ENCODE peak calls at places on chromosomes 11 and 22, in eight cellular contexts. J, T, G, Q, X, S, W and D are unnamed samples. For H3K36me3, the result is how much of the 10 kb centered on the place peaks cover.

GRCh38 chr11:102026975-102027374 is 20.3 kb upstream of the CFAP300 start:
- DNase-seq in J (no peak), T (no peak), G (no peak), Q (no peak), X (no peak), S (no peak), W (no peak), D (no peak)

GRCh38 chr22:21615731-21616130 is 14.1 kb downstream of the YDJC start:
- DNase-seq in J (no peak), T (no peak), G (no peak), Q (no peak), X (no peak), S (no peak), W (no peak), D (no peak)

GRCh38 chr22:20238567-20239062 is 29.5 kb downstream of the RTN4R start:
- DNase-seq in J (peak), T (peak), G (peak), Q (no peak), X (no peak), S (peak), W (peak), D (no peak)

GRCh38 chr11:112260490-112260889 is at the start of gene PLET1:
- DNase-seq in J (no peak), T (no peak), G (no peak), Q (no peak), X (no peak), S (no peak), W (no peak), D (no peak)

GRCh38 chr22:37563153-37564081 is 3.1 kb downstream of the CDC42EP1 start:
- DNase-seq in J (peak), T (no peak), G (peak), Q (peak), X (no peak), S (no peak), W (no peak), D (peak)

GRCh38 chr11:111299111-111300026 is 1.0 kb downstream of the POU2AF3 start:
- DNase-seq in J (peak), T (peak), G (peak), Q (peak), X (no peak), S (peak), W (peak), D (peak)

GRCh38 chr11:108237058-108237481 is 14.2 kb downstream of the ATM start:
- DNase-seq in J (no peak), T (no peak), G (no peak), Q (no peak), X (no peak), S (no peak), W (no peak), D (no peak)

GRCh38 chr11:2569731-2570210 is 125.0 kb downstream of the KCNQ1 start:
- DNase-seq in J (no peak), T (peak), G (peak), Q (no peak), X (no peak), S (peak), W (no peak), D (no peak)

GRCh38 chr11:44758996-44759395 is 32.2 kb downstream of the TSPAN18 start:
- DNase-seq in J (no peak), T (no peak), G (peak), Q (no peak), X (no peak), S (no peak), W (no peak), D (no peak)

GRCh38 chr11:2471048-2471803 is 26.4 kb downstream of the KCNQ1 start:
- DNase-seq in J (no peak), T (no peak), G (peak), Q (no peak), X (no peak), S (no peak), W (no peak), D (no peak)

GRCh38 chr11:36002196-36002595 is 58.3 kb downstream of the LDLRAD3 start:
- DNase-seq in J (no peak), T (no peak), G (peak), Q (peak), X (no peak), S (no peak), W (no peak), D (peak)

GRCh38 chr11:9060700-9061111 is 30.7 kb downstream of the SCUBE2 start:
- DNase-seq in J (no peak), T (no peak), G (no peak), Q (no peak), X (no peak), S (no peak), W (no peak), D (no peak)

GRCh38 chr22:43745783-43746356 is 66.2 kb downstream of the EFCAB6 start:
- DNase-seq in J (no peak), T (no peak), G (no peak), Q (no peak), X (no peak), S (no peak), W (peak), D (no peak)

GRCh38 chr22:23767673-23768548 is at the start of gene CHCHD10:
- DNase-seq in J (peak), T (peak), G (peak), Q (peak), X (no peak), S (peak), W (peak), D (peak)

GRCh38 chr11:26621147-26621546 is 49.1 kb upstream of the MUC15 start:
- DNase-seq in J (no peak), T (no peak), G (no peak), Q (no peak), X (no peak), S (no peak), W (no peak), D (no peak)

GRCh38 chr11:122287401-122287800 is 171.4 kb upstream of the BLID start:
- DNase-seq in J (no peak), T (no peak), G (no peak), Q (no peak), X (no peak), S (no peak), W (no peak), D (no peak)

GRCh38 chr11:67302571-67303131 is 679 bp upstream of the SSH3 start:
- DNase-seq in J (peak), T (peak), G (peak), Q (no peak), X (no peak), S (peak), W (no peak), D (no peak)

GRCh38 chr11:77471520-77472234 is 2.2 kb downstream of the PAK1 start:
- DNase-seq in J (peak), T (no peak), G (no peak), Q (peak), X (no peak), S (no peak), W (no peak), D (no peak)

GRCh38 chr11:19679952-19680823 is 32.4 kb upstream of the NAV2 start:
- DNase-seq in J (peak), T (peak), G (peak), Q (peak), X (no peak), S (no peak), W (no peak), D (peak)

GRCh38 chr11:32575070-32575469 is 8.6 kb upstream of the EIF3M start:
- DNase-seq in J (no peak), T (no peak), G (no peak), Q (no peak), X (no peak), S (no peak), W (no peak), D (no peak)

GRCh38 chr11:20097319-20098221 is 62.7 kb downstream of the DBX1 start:
- DNase-seq in J (no peak), T (no peak), G (no peak), Q (no peak), X (no peak), S (no peak), W (no peak), D (no peak)

GRCh38 chr11:69442807-69443137 is 38.7 kb upstream of the LINC01488 start:
- DNase-seq in J (no peak), T (no peak), G (peak), Q (no peak), X (no peak), S (peak), W (no peak), D (no peak)

GRCh38 chr11:26330255-26330654 is 1.7 kb upstream of the ANO3 start:
- DNase-seq in J (no peak), T (no peak), G (no peak), Q (no peak), X (no peak), S (no peak), W (no peak), D (no peak)

GRCh38 chr11:2317354-2318050 is 15.7 kb downstream of the TSPAN32 start:
- DNase-seq in J (no peak), T (no peak), G (no peak), Q (no peak), X (no peak), S (peak), W (peak), D (no peak)

GRCh38 chr11:119734788-119735187 is 5.8 kb upstream of the NECTIN1 start:
- DNase-seq in J (no peak), T (no peak), G (no peak), Q (no peak), X (no peak), S (no peak), W (no peak), D (no peak)

GRCh38 chr11:72430743-72431570 is 3.4 kb downstream of the CLPB start:
- DNase-seq in J (no peak), T (peak), G (peak), Q (no peak), X (no peak), S (no peak), W (no peak), D (no peak)

GRCh38 chr11:4178813-4179662 is 84.4 kb downstream of the RRM1 start:
- DNase-seq in J (no peak), T (no peak), G (no peak), Q (no peak), X (no peak), S (no peak), W (no peak), D (no peak)

GRCh38 chr22:35593071-35593884 is 23.9 kb downstream of the MB start:
- DNase-seq in J (no peak), T (no peak), G (no peak), Q (no peak), X (no peak), S (no peak), W (no peak), D (no peak)
- TF ChIP-seq CTCF in J (no peak), T (no peak), G (no peak), Q (no peak), X (no peak), S (no peak), W (no peak), D (no peak)

DNA sequence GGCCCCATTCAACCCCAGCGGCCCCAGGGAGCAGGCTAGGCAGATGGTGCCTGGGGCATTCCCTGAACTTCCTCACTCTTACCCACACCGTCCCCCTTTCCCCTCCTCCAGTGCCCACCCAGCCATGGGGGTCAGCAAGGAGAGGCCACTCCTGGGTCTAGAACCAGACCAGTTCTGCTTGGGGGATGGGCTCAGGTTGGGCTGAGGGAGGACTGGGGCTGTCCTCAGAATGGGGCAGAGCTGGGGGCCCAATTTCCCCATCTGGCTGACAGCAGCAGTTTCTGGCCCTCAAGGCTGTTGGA is 12.4 kb downstream of the SCYL1 start:
- DNase-seq in J (no peak), T (no peak), G (no peak), Q (no peak), X (no peak), S (no peak), W (no peak), D (no peak)
- TF ChIP-seq POLR2A in J (no peak), T (no peak), G (no peak), Q (no peak), X (no peak), S (no peak), W (no peak), D (no peak)

GRCh38 chr22:35264986-35265385 is 7.7 kb downstream of the HMGXB4 start:
- DNase-seq in J (no peak), T (no peak), G (peak), Q (no peak), X (no peak), S (no peak), W (no peak), D (no peak)
- H3K36me3 ChIP-seq in J (under half), T (under half), G (half or more), Q (under half), X (under half), S (half or more), W (half or more), D (under half)

GRCh38 chr11:5891216-5891800 is 1.7 kb upstream of the OR52E5 start:
- DNase-seq in J (no peak), T (no peak), G (no peak), Q (no peak), X (no peak), S (no peak), W (no peak), D (no peak)
- TF ChIP-seq CTCF in J (peak), T (no peak), G (peak), Q (no peak), X (peak), S (no peak), W (peak), D (peak)

DNA sequence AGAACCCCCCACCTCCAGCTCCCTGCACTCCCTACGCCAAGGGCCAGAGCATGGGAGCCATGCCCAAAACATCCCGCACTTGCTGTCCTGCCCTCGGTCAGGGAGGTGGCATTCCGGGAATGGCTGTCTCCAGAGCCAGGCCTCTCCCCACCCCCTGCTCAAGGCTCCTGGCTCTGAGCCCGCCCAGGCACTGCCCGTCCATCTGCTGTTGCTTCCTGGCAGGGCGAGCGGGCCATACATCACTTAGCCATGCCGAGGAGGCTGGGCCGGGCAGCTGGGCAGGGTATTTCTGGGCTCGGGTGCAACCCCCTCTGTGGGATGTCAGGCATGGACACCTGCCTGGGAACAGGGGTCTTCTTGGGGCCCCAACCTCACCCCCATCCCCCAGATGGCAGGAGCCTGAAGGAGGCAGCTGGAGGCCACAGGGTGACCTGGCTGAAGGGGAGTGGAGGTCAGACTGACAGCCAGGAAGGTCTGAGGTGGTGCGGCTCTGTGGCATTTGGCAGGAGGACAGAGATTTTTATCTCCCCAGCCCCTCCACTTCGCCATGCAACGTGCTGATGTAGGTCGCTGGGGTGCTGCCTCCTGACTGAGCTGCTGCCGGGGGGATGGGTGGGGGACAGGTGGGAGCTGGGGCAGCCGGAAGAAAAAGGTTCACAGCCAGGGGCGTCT is 8.7 kb upstream of the CABP7 start:
- DNase-seq in J (peak), T (peak), G (peak), Q (no peak), X (no peak), S (peak), W (peak), D (no peak)
- TF ChIP-seq POLR2A in J (no peak), T (no peak), G (no peak), Q (no peak), X (no peak), S (no peak), W (no peak), D (no peak)

GRCh38 chr11:991034-991433 is 45.5 kb downstream of the MUC6 start:
- DNase-seq in J (no peak), T (no peak), G (no peak), Q (no peak), X (no peak), S (no peak), W (no peak), D (no peak)
- H3K36me3 ChIP-seq in J (under half), T (under half), G (half or more), Q (under half), X (under half), S (half or more), W (half or more), D (under half)

DNA sequence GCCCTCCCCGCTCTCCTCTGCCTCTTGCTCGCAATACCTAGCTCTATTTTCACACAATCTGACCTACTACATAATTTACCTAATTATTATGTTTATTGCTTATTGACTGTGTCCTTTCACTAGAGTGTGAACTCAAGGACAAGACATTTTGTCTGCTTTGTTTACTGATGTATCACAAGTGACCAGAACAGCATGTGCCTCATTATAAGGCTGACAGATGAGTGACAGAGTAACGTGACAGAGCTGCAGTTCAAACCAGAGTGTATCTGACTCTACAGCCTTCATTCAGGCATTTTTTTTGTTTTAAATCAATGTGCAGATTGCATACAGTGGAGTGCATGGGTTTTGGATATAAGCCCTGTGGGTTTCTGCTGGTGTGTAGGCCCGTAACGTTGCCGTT is 82.0 kb upstream of the RAB1B start:
- DNase-seq in J (no peak), T (no peak), G (no peak), Q (no peak), X (no peak), S (no peak), W (no peak), D (no peak)
- TF ChIP-seq CTCF in J (no peak), T (no peak), G (no peak), Q (no peak), X (no peak), S (no peak), W (no peak), D (no peak)

DNA sequence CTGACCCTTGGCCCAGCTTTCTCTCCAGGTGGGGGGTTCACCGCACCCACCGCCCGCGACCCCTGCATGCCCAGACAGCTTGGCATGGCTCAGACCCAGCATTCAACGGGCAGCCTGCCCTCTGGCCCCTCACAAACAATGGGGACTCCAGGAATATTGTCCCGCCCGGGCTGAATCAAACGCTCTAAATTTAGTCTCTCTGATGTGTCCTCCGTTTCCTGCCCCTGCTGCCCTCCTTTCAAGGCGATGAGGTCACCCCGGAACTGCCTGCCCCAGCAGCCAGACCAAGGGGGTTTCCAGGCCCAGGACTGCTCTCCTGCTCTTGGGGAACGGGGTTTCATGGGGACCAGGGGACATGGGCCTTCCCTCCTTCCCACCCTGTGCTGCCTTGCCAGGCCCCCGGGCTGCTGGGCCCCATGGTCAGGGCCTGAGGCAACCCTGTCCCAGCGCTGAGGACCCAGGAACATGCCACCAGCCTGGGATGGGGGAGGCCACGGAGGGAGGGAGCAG is 10.1 kb upstream of the PDGFB start:
- DNase-seq in J (no peak), T (no peak), G (peak), Q (no peak), X (no peak), S (no peak), W (peak), D (no peak)
- TF ChIP-seq POLR2A in J (no peak), T (no peak), G (no peak), Q (no peak), X (no peak), S (no peak), W (no peak), D (no peak)

GRCh38 chr11:113839842-113840241 is 35.5 kb downstream of the USP28 start:
- DNase-seq in J (peak), T (no peak), G (no peak), Q (no peak), X (no peak), S (peak), W (no peak), D (no peak)

GRCh38 chr11:113841691-113842090 is 33.7 kb downstream of the USP28 start:
- DNase-seq in J (no peak), T (no peak), G (no peak), Q (no peak), X (no peak), S (no peak), W (no peak), D (no peak)

GRCh38 chr11:113840932-113841664 is 34.3 kb downstream of the USP28 start:
- DNase-seq in J (no peak), T (no peak), G (no peak), Q (no peak), X (no peak), S (no peak), W (no peak), D (no peak)

GRCh38 chr11:113835306-113835705 is 40.1 kb downstream of the USP28 start:
- DNase-seq in J (no peak), T (no peak), G (no peak), Q (no peak), X (no peak), S (no peak), W (no peak), D (no peak)

DNA sequence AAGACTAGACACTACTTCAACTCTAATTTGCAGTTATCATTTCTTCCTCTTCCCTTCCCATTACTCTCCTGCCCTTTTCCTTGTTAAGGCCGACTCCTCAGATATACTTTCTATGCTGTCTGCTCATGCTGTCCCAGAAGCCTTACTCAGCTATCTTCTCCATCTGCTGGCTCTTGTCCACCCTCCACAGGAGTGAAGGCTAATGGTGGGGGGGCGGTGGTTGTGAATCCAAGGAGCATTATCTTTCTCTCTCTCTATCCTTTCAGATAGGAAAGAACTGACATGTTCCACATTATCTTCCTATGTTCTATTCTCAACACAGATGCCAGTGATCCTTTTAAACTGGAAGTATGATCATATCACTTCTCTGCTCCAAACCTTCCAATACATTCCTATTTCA is 37.4 kb downstream of the USP28 start:
- DNase-seq in J (no peak), T (no peak), G (no peak), Q (no peak), X (no peak), S (no peak), W (no peak), D (no peak)
- H3K36me3 ChIP-seq in J (under half), T (under half), G (under half), Q (under half), X (under half), S (under half), W (under half), D (half or more)